ENCODE peak calls at places on chromosomes 3 and 15, in eight cellular contexts. L, W, C, T, M, H, Q and I are unnamed samples.

GRCh38 chr15:53588773-53589172 is 170.7 kb downstream of the WDR72 start:
- DNase-seq in L (no peak), W (no peak), C (no peak), T (no peak), M (peak; percentile 78), H (no peak), Q (no peak), I (peak; percentile 40)

GRCh38 chr3:54506603-54507002 is 384.3 kb downstream of the CACNA2D3 start:
- DNase-seq in L (no peak), W (no peak), C (no peak), T (no peak), M (no peak), H (no peak), Q (no peak), I (no peak)

GRCh38 chr15:62147149-62148013 is 17.7 kb downstream of the C2CD4B start:
- DNase-seq in L (no peak), W (no peak), C (no peak), T (no peak), M (no peak), H (no peak), Q (no peak), I (no peak)

GRCh38 chr3:114223146-114223545 is 14.2 kb downstream of the ZNF80 start:
- DNase-seq in L (no peak), W (no peak), C (no peak), T (no peak), M (no peak), H (no peak), Q (no peak), I (peak; percentile 35)

GRCh38 chr15:39358441-39359041 is 222.3 kb upstream of the THBS1 start:
- DNase-seq in L (no peak), W (no peak), C (no peak), T (peak; percentile 47), M (no peak), H (no peak), Q (no peak), I (peak; percentile 59)

GRCh38 chr3:55646121-55646520 is 159.0 kb upstream of the WNT5A start:
- DNase-seq in L (no peak), W (no peak), C (no peak), T (no peak), M (no peak), H (no peak), Q (no peak), I (no peak)

GRCh38 chr3:6112546-6112945 is 748.4 kb upstream of the GRM7 start:
- DNase-seq in L (no peak), W (no peak), C (no peak), T (no peak), M (no peak), H (no peak), Q (no peak), I (no peak)

GRCh38 chr15:71559098-71559497 is 251.3 kb upstream of the NR2E3 start:
- DNase-seq in L (no peak), W (no peak), C (no peak), T (no peak), M (peak; percentile 14), H (no peak), Q (no peak), I (peak; percentile 95)

GRCh38 chr15:36499751-36500389 is 79.6 kb upstream of the CDIN1 start:
- DNase-seq in L (no peak), W (no peak), C (no peak), T (no peak), M (no peak), H (no peak), Q (no peak), I (no peak)

GRCh38 chr3:79297242-79297641 is 470.6 kb downstream of the ROBO1 start:
- DNase-seq in L (no peak), W (no peak), C (no peak), T (peak; percentile 3), M (peak; percentile 64), H (no peak), Q (no peak), I (peak; percentile 97)

GRCh38 chr15:94297543-94297942 is 66.2 kb downstream of the MCTP2 start:
- DNase-seq in L (no peak), W (no peak), C (no peak), T (no peak), M (no peak), H (no peak), Q (no peak), I (no peak)

GRCh38 chr3:18885612-18886011 is 262.7 kb upstream of the KCNH8 start:
- DNase-seq in L (no peak), W (no peak), C (no peak), T (no peak), M (no peak), H (no peak), Q (no peak), I (no peak)

GRCh38 chr15:45612790-45613415 is 21.9 kb upstream of the SQOR start:
- DNase-seq in L (peak; percentile 54), W (no peak), C (no peak), T (no peak), M (no peak), H (no peak), Q (no peak), I (peak; percentile 80)

GRCh38 chr15:40322531-40323238 is 807 bp upstream of the INAFM2 start:
- DNase-seq in L (no peak), W (no peak), C (no peak), T (peak; percentile 72), M (no peak), H (no peak), Q (no peak), I (no peak)

GRCh38 chr3:135163701-135164100 is 368.6 kb downstream of the EPHB1 start:
- DNase-seq in L (no peak), W (no peak), C (no peak), T (no peak), M (no peak), H (no peak), Q (no peak), I (no peak)

GRCh38 chr3:4739289-4740236 is 239.7 kb upstream of the BHLHE40 start:
- DNase-seq in L (no peak), W (no peak), C (no peak), T (no peak), M (no peak), H (no peak), Q (no peak), I (no peak)

GRCh38 chr3:48990636-48991421 is 788 bp downstream of the P4HTM start:
- DNase-seq in L (peak; percentile 84), W (no peak), C (peak; percentile 72), T (peak; percentile 35), M (no peak), H (no peak), Q (no peak), I (no peak)

GRCh38 chr3:127961963-127962362 is 46.9 kb downstream of the KBTBD12 start:
- DNase-seq in L (peak; percentile 56), W (no peak), C (no peak), T (no peak), M (peak; percentile 64), H (no peak), Q (peak; percentile 52), I (peak; percentile 34)

GRCh38 chr3:127964053-127964452 is 49.0 kb downstream of the KBTBD12 start:
- DNase-seq in L (no peak), W (no peak), C (no peak), T (peak; percentile 78), M (no peak), H (no peak), Q (no peak), I (peak; percentile 79)

GRCh38 chr3:127961124-127961523 is 46.1 kb downstream of the KBTBD12 start:
- DNase-seq in L (no peak), W (no peak), C (no peak), T (no peak), M (no peak), H (no peak), Q (no peak), I (no peak)

GRCh38 chr3:127964816-127965215 is 49.8 kb downstream of the KBTBD12 start:
- DNase-seq in L (no peak), W (no peak), C (no peak), T (no peak), M (no peak), H (no peak), Q (no peak), I (no peak)

GRCh38 chr3:127962937-127963336 is 47.9 kb downstream of the KBTBD12 start:
- DNase-seq in L (no peak), W (no peak), C (no peak), T (no peak), M (no peak), H (no peak), Q (no peak), I (no peak)
- TF ChIP-seq CTCF in L (no peak), W (no peak), C (no peak), T (no peak), M (no peak), H (no peak), Q (no peak), I (no peak)

DNA sequence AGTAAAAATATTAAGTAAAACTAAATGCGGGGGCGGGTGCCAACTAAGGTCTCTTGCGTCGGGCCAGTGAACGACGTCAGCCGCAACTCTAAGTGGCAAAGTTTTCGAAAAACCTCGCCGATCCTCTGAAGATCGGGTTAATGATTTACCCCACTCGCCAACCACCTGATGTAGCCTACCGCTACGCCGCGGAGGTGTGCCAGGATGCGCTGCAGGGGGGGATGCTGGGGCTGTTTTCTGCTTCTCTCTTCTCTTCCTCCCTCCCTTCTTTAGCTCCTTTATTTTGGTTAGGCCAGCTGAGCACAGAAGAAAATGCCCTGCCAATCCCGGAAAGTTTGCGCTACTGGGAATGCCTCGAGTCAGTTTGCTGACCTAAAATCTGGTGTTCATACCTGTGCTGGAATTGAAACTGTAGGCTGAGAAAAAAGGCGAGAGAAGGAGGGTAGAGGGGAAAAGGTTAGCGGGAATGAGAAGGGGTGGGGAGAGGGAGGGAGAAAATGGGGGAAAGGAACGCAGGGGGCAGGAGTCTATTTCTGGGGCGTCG is 7.5 kb upstream of the FOXB1 start:
- DNase-seq in L (peak; percentile 81), W (no peak), C (no peak), T (no peak), M (no peak), H (no peak), Q (no peak), I (no peak)
- H3K4me3 ChIP-seq in L (peak overlapping the region; percentile 59), W (peak overlapping the region; percentile 22), C (peak overlapping the region; percentile 47), T (no peak overlapping the region), M (no peak overlapping the region), H (peak overlapping the region; percentile 50), Q (no peak overlapping the region), I (no peak overlapping the region)

DNA sequence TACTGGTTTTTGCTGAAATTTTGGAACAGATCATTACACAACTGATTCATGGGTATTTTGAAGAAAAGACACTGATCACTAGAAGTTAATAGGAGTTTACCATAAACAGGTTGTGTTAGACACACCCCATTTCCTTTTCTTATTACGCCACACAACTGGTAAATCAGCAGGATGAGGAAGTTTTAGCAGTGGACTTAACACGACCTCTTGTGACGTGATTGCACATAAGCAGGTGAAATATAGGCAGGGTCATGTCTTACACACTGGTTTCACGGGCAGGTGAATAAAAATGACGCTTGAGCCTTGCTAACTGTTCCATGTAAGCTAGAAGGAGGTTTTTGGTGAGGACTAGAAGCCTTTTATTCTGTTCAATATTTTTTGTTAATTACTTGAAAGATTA is 27.1 kb upstream of the TPRG1 start:
- DNase-seq in L (no peak), W (no peak), C (no peak), T (no peak), M (no peak), H (no peak), Q (no peak), I (peak; percentile 64)
- TF ChIP-seq CTCF in L (no peak), W (peak; percentile 37), C (no peak), T (peak; percentile 29), M (peak; percentile 6), H (peak; percentile 24), Q (no peak), I (no peak)

DNA sequence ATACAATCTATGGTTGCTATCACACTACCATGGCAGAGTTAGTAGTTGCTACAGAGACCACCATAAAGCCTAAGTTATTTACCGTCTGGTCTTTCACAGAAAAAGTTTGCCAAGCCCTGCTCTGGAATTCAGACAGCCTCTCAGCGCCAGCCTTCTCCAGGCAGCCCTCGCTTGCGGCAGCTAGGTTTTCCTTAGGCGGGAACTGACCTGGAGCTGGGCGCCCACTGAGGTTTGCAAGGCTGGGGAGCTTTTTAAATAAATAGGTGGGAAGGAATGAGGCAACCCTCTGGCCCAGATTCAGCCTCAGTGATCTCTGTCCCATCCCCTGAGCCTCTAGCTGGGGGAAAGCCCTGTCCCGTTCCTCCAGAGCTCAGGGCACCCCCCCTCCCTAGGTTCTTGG is 1.2 kb downstream of the CTSH start:
- DNase-seq in L (no peak), W (no peak), C (peak; percentile 18), T (no peak), M (no peak), H (no peak), Q (no peak), I (no peak)
- H3K4me3 ChIP-seq in L (no peak overlapping the region), W (no peak overlapping the region), C (no peak overlapping the region), T (no peak overlapping the region), M (no peak overlapping the region), H (peak overlapping the region; percentile 94), Q (no peak overlapping the region), I (no peak overlapping the region)